ENCODE peak calls at places on chromosomes 2 and 18, in six cellular contexts. S, E, I, U, P and M are unnamed samples.

GRCh38 chr2:210302326-210302725 is 12.6 kb downstream of the MYL1 start:
- DNase-seq in S (no peak), I (no peak), U (no peak), P (no peak), E (no peak), M (no peak)

GRCh38 chr2:37361994-37362698 is 17.7 kb downstream of the QPCT start:
- DNase-seq in U (no peak), P (no peak), E (no peak), I (no peak), S (no peak), M (no peak)

GRCh38 chr18:41038071-41038470 is 917.0 kb upstream of the PIK3C3 start:
- DNase-seq in U (no peak), P (no peak), I (no peak), E (no peak), S (no peak), M (no peak)

GRCh38 chr18:25568926-25569325 is 217.0 kb upstream of the ZNF521 start:
- DNase-seq in E (no peak), I (no peak), P (no peak), U (no peak), S (no peak), M (no peak)

GRCh38 chr18:54250846-54251251 is 18.5 kb upstream of the POLI start:
- DNase-seq in E (no peak), I (no peak), U (peak), S (no peak), P (no peak), M (no peak)

GRCh38 chr2:96874099-96874831 is 4.4 kb upstream of the SEMA4C start:
- DNase-seq in U (peak), P (no peak), I (peak), E (no peak), S (no peak), M (no peak)

GRCh38 chr18:42736074-42736473 is 379.4 kb downstream of the RIT2 start:
- DNase-seq in I (no peak), U (no peak), P (no peak), E (no peak), S (no peak), M (no peak)

GRCh38 chr2:130785466-130786055 is 30.2 kb downstream of the AMER3 start:
- DNase-seq in P (no peak), I (no peak), E (no peak), S (no peak), U (no peak), M (no peak)

GRCh38 chr2:233084488-233084887 is 24.3 kb downstream of the INPP5D start:
- DNase-seq in I (no peak), S (no peak), U (peak), P (no peak), E (no peak), M (no peak)

GRCh38 chr2:127074358-127074757 is 32.6 kb downstream of the BIN1 start:
- DNase-seq in I (no peak), U (no peak), P (no peak), E (no peak), S (no peak), M (no peak)

GRCh38 chr2:14514001-14514400 is 118.5 kb upstream of the LRATD1 start:
- DNase-seq in I (no peak), S (no peak), P (no peak), U (no peak), E (no peak), M (no peak)

GRCh38 chr18:22800551-22800951 is 132.6 kb upstream of the RBBP8 start:
- DNase-seq in S (no peak), U (no peak), P (no peak), I (no peak), E (no peak), M (no peak)

GRCh38 chr18:47075098-47075883 is 39.9 kb upstream of the ELOA2 start:
- DNase-seq in U (no peak), E (peak), P (no peak), I (no peak), S (no peak), M (peak)

GRCh38 chr2:118806797-118807667 is 40.4 kb downstream of the EN1 start:
- DNase-seq in U (no peak), S (peak), P (no peak), E (peak), I (peak), M (no peak)

GRCh38 chr2:163132850-163133249 is 294.3 kb upstream of the KCNH7 start:
- DNase-seq in P (peak), S (no peak), U (no peak), E (no peak), I (no peak), M (peak)

GRCh38 chr2:168920504-168921157 is 19.5 kb downstream of the G6PC2 start:
- DNase-seq in I (peak), P (peak), E (no peak), U (no peak), S (no peak), M (peak)

GRCh38 chr2:223199531-223200506 is 147.8 kb downstream of the KCNE4 start:
- DNase-seq in E (no peak), U (no peak), I (no peak), S (no peak), P (no peak), M (no peak)

GRCh38 chr18:76386886-76387285 is 108.2 kb downstream of the ZNF516 start:
- DNase-seq in P (no peak), U (no peak), S (no peak), E (no peak), I (no peak), M (no peak)

GRCh38 chr2:162044586-162044985 is 29.4 kb downstream of the DPP4 start:
- DNase-seq in P (no peak), U (no peak), I (no peak), S (no peak), E (no peak), M (no peak)

GRCh38 chr18:28048612-28049011 is 128.3 kb downstream of the CDH2 start:
- DNase-seq in E (no peak), I (no peak), S (no peak), P (no peak), U (no peak), M (no peak)

GRCh38 chr2:46334389-46335345 is 37.5 kb downstream of the EPAS1 start:
- DNase-seq in S (no peak), I (no peak), P (no peak), U (no peak), E (no peak), M (no peak)

GRCh38 chr18:24022141-24022540 is 7.6 kb downstream of the TTC39C start:
- DNase-seq in U (no peak), P (no peak), E (no peak), S (no peak), I (no peak), M (no peak)

GRCh38 chr2:18299423-18300212 is 260.8 kb downstream of the RDH14 start:
- DNase-seq in P (peak), I (no peak), U (no peak), E (peak), S (no peak), M (no peak)

GRCh38 chr2:207772081-207772843 is 2.6 kb upstream of the FZD5 start:
- DNase-seq in I (peak), E (no peak), U (no peak), S (no peak), P (no peak), M (no peak)

GRCh38 chr2:9538000-9538507 is 17.6 kb downstream of the ADAM17 start:
- DNase-seq in S (no peak), U (no peak), P (no peak), I (no peak), E (no peak), M (no peak)

GRCh38 chr2:143807192-143807591 is 678.0 kb downstream of the ARHGAP15 start:
- DNase-seq in U (no peak), P (no peak), S (no peak), E (no peak), I (no peak), M (no peak)

GRCh38 chr2:42895134-42895795 is 102.9 kb upstream of the HAAO start:
- DNase-seq in E (no peak), P (no peak), S (no peak), U (no peak), I (no peak), M (no peak)

GRCh38 chr18:29003194-29003593 is 826.3 kb upstream of the CDH2 start:
- DNase-seq in P (no peak), U (no peak), E (no peak), I (no peak), S (no peak), M (no peak)

GRCh38 chr18:78636260-78636659 is 343.4 kb upstream of the SALL3 start:
- DNase-seq in P (no peak), E (no peak), U (no peak), I (no peak), S (no peak), M (no peak)

GRCh38 chr18:56036673-56037072 is 448.7 kb upstream of the TCF4 start:
- DNase-seq in S (no peak), E (no peak), P (no peak), U (no peak), I (no peak), M (no peak)

GRCh38 chr2:237497009-237497819 is 10.2 kb downstream of the MLPH start:
- DNase-seq in U (no peak), E (no peak), I (no peak), S (no peak), P (no peak), M (no peak)

GRCh38 chr2:53058526-53058925 is 709.1 kb upstream of the CHAC2 start:
- DNase-seq in S (no peak), U (no peak), I (no peak), P (no peak), E (peak), M (no peak)

GRCh38 chr2:219542931-219543595 is 546 bp downstream of the CHPF start:
- DNase-seq in I (peak), P (peak), U (no peak), E (no peak), S (peak), M (no peak)

GRCh38 chr2:145431181-145431951 is 911.4 kb upstream of the ZEB2 start:
- DNase-seq in I (no peak), P (peak), S (no peak), U (no peak), E (peak), M (no peak)

GRCh38 chr2:143087033-143087432 is 42.2 kb upstream of the ARHGAP15 start:
- DNase-seq in P (no peak), S (no peak), E (no peak), I (no peak), U (no peak), M (no peak)

GRCh38 chr2:205947621-205948495 is 138.1 kb downstream of the INO80D start:
- DNase-seq in I (peak), P (peak), S (peak), E (peak), U (no peak), M (peak)

GRCh38 chr18:35289293-35290069 is 548 bp downstream of the ZSCAN30 start:
- DNase-seq in P (peak), U (no peak), S (peak), I (peak), E (no peak), M (no peak)

GRCh38 chr2:190591972-190592371 is 56.9 kb upstream of the NAB1 start:
- DNase-seq in S (no peak), E (no peak), I (no peak), P (no peak), U (no peak), M (no peak)

GRCh38 chr2:201984800-201985525 is 48.7 kb upstream of the FZD7 start:
- DNase-seq in I (no peak), U (no peak), S (no peak), E (no peak), P (no peak), M (no peak)

GRCh38 chr2:62074233-62074632 is 121.7 kb upstream of the B3GNT2 start:
- DNase-seq in E (peak), I (no peak), P (no peak), U (no peak), S (no peak), M (no peak)

DNA sequence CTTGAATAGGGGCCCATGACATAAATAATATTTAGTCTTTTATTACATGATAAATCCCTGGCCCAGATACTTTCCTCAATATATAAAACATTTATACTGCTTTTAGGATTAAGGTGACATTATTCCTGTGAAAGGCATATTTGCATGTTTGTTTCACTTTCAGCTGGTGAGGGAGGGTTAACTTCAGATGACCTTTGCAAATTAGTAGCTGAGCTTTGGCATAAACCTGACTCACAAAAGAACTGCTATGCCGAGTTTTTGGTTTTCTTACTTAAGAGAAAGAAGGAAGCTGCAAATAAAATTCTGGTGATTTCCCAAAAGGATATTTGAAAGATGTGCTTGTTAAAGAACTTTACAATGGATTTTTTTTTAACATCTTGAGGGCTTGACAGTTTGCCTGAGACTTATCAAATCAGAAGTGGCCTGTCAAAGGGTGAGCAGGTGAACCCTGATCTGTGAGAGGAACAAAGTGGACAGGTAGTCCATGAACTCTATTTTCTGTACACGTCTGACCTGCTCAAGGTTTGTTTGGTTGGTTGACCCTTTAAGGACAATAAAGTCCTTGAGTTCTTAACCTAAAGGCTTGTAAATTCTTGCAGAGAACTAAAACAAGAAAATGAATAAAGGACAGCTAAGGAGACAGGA is 93.5 kb downstream of the FAM124B start:
- DNase-seq in I (no peak), P (no peak), U (peak), E (no peak), S (no peak), M (no peak)
- TF ChIP-seq ZNF274 in I (no peak), P (no peak), U (no peak), E (no peak), S (no peak), M (no peak)

GRCh38 chr2:160471950-160472349 is 21.7 kb downstream of the RBMS1 start:
- DNase-seq in I (no peak), U (no peak), E (no peak), S (no peak), P (no peak), M (no peak)

GRCh38 chr2:160474891-160475795 is 18.5 kb downstream of the RBMS1 start:
- DNase-seq in P (no peak), E (no peak), U (no peak), S (no peak), I (no peak), M (no peak)

GRCh38 chr2:160473508-160474318 is 19.9 kb downstream of the RBMS1 start:
- DNase-seq in S (no peak), E (no peak), P (no peak), I (no peak), U (no peak), M (no peak)

GRCh38 chr2:160474319-160474645 is 19.3 kb downstream of the RBMS1 start:
- DNase-seq in P (no peak), E (no peak), I (no peak), U (no peak), S (no peak), M (no peak)

DNA sequence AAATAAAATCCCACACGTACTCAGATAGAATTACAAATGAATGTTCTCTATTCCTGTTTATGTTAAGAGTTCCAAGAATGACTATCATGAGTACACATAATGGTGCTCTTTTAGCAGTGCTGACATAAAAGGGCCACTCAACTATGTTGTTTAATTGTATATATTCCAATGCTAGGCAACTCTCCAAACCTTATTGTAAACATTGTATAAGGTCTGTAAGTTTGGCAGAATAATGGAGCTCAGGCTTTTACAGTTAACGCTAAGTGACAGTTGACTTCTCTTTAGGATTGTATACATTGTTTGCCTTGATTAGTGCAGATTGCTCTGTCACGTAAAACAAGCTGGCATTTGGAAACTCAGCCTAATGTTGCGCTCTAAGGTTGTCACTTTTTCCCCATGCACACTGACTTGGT is 20.8 kb downstream of the RBMS1 start:
- DNase-seq in P (no peak), I (no peak), S (no peak), E (no peak), U (no peak), M (no peak)
- TF ChIP-seq ZNF274 in P (no peak), I (no peak), S (no peak), E (no peak), U (no peak), M (no peak)

GRCh38 chr2:99692785-99693184 is 203.0 kb upstream of the REV1 start:
- DNase-seq in P (no peak), E (no peak), I (no peak), U (no peak), S (no peak), M (no peak)

GRCh38 chr2:99691931-99692330 is 202.1 kb upstream of the REV1 start:
- DNase-seq in E (no peak), P (no peak), I (no peak), S (no peak), U (no peak), M (no peak)

GRCh38 chr2:99688699-99689098 is 198.9 kb upstream of the REV1 start:
- DNase-seq in S (no peak), U (no peak), P (no peak), I (no peak), E (no peak), M (no peak)

GRCh38 chr2:99694331-99694730 is 204.5 kb upstream of the REV1 start:
- DNase-seq in I (no peak), U (no peak), P (no peak), S (no peak), E (no peak), M (no peak)

GRCh38 chr2:99689135-99689742 is 199.4 kb upstream of the REV1 start:
- DNase-seq in P (no peak), S (no peak), I (no peak), U (no peak), E (no peak), M (no peak)
- TF ChIP-seq ZNF274 in P (no peak), S (no peak), I (no peak), U (no peak), E (no peak), M (no peak)

DNA sequence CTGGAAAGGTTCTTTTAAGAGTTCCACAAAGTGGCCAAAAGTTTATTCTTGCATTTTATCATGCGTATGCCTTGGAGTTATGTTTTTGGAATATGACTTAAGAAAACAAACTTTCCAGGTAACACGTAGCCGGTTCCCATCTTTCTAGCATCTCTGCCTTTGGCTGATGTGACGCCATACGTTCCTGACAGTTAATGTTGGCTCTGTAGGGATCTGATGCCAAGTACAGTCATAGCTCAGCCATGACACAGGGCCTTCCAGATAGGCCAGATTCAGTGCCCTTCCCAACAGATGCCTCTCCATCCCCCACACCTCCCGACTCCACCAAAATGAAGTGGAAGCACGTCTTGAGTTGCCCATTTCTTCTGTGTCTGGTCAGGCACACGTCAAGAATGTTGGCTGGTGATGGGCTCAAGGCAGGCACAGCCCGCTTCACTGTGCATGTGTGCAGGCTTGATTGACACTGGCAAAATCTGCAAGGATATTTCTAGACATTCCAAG is 51.0 kb upstream of the THOC1 start:
- DNase-seq in P (no peak), I (no peak), U (no peak), E (no peak), S (no peak), M (no peak)
- TF ChIP-seq ZNF274 in P (no peak), I (no peak), U (no peak), E (no peak), S (no peak), M (no peak)

GRCh38 chr2:84486436-84487115 is 27.5 kb upstream of the SUCLG1 start:
- DNase-seq in I (no peak), S (no peak), P (peak), E (no peak), U (no peak), M (no peak)
- TF ChIP-seq ZNF274 in I (no peak), S (no peak), P (no peak), E (no peak), U (no peak), M (no peak)

DNA sequence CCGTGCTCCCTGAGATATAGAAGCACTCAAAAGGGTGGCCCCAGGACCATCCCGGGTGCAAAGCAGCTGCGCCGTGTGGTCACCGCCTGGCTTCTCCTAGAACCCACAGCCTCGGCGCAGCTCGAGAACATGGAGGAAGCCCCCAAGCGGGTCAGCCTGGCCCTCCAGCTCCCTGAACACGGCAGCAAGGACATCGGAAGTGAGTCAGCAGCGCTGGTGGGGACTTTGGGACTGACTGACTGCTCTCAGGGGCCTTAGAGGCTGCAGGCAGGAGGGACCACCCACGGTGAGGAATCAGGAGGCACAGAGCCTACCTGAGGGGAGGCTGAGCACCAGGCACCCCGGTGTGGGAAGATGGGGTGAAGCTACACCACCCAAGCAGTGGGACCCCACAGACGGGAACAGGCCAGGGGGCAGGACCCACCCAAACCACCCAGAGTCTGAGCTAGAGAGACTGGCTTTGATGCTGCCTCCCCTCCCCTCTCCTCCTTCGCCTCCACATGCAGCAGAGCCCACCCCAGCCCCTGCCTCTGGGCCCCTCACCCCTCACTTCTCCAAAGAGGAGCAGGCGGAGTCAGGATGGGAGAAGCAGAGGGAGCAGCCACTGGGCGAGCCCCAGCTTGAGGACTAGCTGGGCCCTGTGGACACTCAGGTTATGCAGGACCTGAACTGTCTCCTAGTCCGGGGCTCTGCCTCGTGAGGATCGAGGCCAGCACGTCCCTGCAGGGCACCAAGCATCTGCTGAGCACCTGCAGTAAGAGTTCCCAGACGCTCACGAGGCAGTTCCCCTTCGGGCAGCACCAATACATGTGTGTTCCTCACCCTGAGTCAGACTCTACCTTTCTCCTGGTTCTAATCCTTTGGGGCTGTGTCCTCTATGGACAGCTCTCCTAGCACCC is 28.7 kb downstream of the MTERF4 start:
- DNase-seq in I (no peak), U (no peak), E (no peak), P (no peak), S (no peak), M (no peak)
- TF ChIP-seq ZNF274 in I (no peak), U (no peak), E (no peak), P (no peak), S (no peak), M (no peak)